ENCODE peak calls at places on chromosomes 3 and 15, in four cellular contexts. T is H1, C is GM12878, U is HepG2. Y is an unnamed sample.

GRCh38 chr3:167657684-167658225 is 4.0 kb upstream of the WDR49 start:
- DNase-seq in U (no peak), C (no peak), T (no peak), Y (no peak)

GRCh38 chr3:197752107-197752506 is 2.4 kb downstream of the FYTTD1 start:
- DNase-seq in U (no peak), T (no peak), C (no peak), Y (no peak)

GRCh38 chr3:128416578-128417150 is 50.0 kb downstream of the DNAJB8 start:
- DNase-seq in C (no peak), U (peak; percentile 78), T (no peak), Y (peak; percentile 36)

GRCh38 chr15:58921267-58921666 is 12.2 kb downstream of the SLTM start:
- DNase-seq in C (no peak), U (no peak), T (no peak), Y (no peak)

GRCh38 chr3:151075869-151076573 is 9.4 kb upstream of the MED12L start:
- DNase-seq in C (no peak), U (no peak), T (no peak), Y (no peak)

GRCh38 chr3:171343688-171344087 is 116.5 kb downstream of the TNIK start:
- DNase-seq in T (no peak), C (no peak), U (no peak), Y (no peak)

GRCh38 chr3:133445111-133445510 is 45.3 kb downstream of the BFSP2 start:
- DNase-seq in U (no peak), T (no peak), C (no peak), Y (no peak)

GRCh38 chr15:61715082-61715481 is 345.2 kb downstream of the VPS13C start:
- DNase-seq in U (no peak), C (no peak), T (no peak), Y (no peak)

GRCh38 chr15:29220852-29221251 is 48.8 kb downstream of the NSMCE3 start:
- DNase-seq in T (no peak), C (no peak), U (no peak), Y (no peak)

GRCh38 chr15:73389539-73389938 is 20.8 kb upstream of the HCN4 start:
- DNase-seq in U (no peak), C (no peak), T (no peak), Y (no peak)

GRCh38 chr15:68808770-68809169 is 11.9 kb downstream of the ANP32A start:
- DNase-seq in T (no peak), C (no peak), U (no peak), Y (no peak)

GRCh38 chr3:100761211-100761921 is 52.1 kb downstream of the TFG start:
- DNase-seq in T (no peak), C (no peak), U (peak; percentile 2), Y (peak; percentile 16)

GRCh38 chr15:64954395-64954794 is 35.3 kb downstream of the SPG21 start:
- DNase-seq in U (no peak), T (no peak), C (no peak), Y (no peak)

GRCh38 chr15:63374686-63375520 is 6.7 kb downstream of the CA12 start:
- DNase-seq in C (no peak), U (no peak), T (no peak), Y (no peak)

GRCh38 chr3:48268381-48268935 is 27.6 kb downstream of the ZNF589 start:
- DNase-seq in T (no peak), C (peak; percentile 16), U (no peak), Y (no peak)

GRCh38 chr3:100214574-100214964 is 46.2 kb upstream of the TBC1D23 start:
- DNase-seq in U (no peak), T (no peak), C (no peak), Y (no peak)

GRCh38 chr3:65146149-65146548 is 458.3 kb upstream of the ADAMTS9 start:
- DNase-seq in U (no peak), T (peak; percentile 53), C (no peak), Y (no peak)

GRCh38 chr3:175121225-175121624 is 262.1 kb downstream of the NAALADL2 start:
- DNase-seq in C (no peak), T (no peak), U (no peak), Y (no peak)

GRCh38 chr3:174614046-174614445 is 245.1 kb upstream of the NAALADL2 start:
- DNase-seq in C (no peak), T (no peak), U (no peak), Y (no peak)

GRCh38 chr15:99703603-99704443 is 29.4 kb downstream of the LYSMD4 start:
- DNase-seq in T (no peak), U (peak; percentile 62), C (no peak), Y (peak; percentile 69)

GRCh38 chr3:54936561-54936960 is 8.7 kb upstream of the LRTM1 start:
- DNase-seq in T (no peak), U (no peak), C (no peak), Y (no peak)

GRCh38 chr15:70799667-70800450 is 36.5 kb upstream of the UACA start:
- DNase-seq in U (peak; percentile 66), T (no peak), C (no peak), Y (no peak)

GRCh38 chr15:62853833-62854210 is 188.7 kb upstream of the TPM1 start:
- DNase-seq in C (no peak), U (peak; percentile 12), T (no peak), Y (no peak)

GRCh38 chr15:64931381-64931780 is 19.7 kb downstream of the ANKDD1A start:
- DNase-seq in C (no peak), T (no peak), U (no peak), Y (no peak)

GRCh38 chr3:167102071-167102470 is 278.0 kb downstream of the ZBBX start:
- DNase-seq in T (no peak), C (no peak), U (peak; percentile 3), Y (peak; percentile 14)

GRCh38 chr3:115270849-115271248 is 123.8 kb upstream of the ZBTB20 start:
- DNase-seq in U (no peak), T (no peak), C (no peak), Y (no peak)

GRCh38 chr3:136752046-136752326 is 192 bp downstream of the STAG1 start:
- DNase-seq in U (no peak), T (no peak), C (no peak), Y (peak; percentile 40)

GRCh38 chr3:186622651-186623310 is 9.9 kb downstream of the AHSG start:
- DNase-seq in C (no peak), T (no peak), U (no peak), Y (no peak)

GRCh38 chr15:62809106-62809967 is 233.2 kb upstream of the TPM1 start:
- DNase-seq in T (no peak), U (peak; percentile 23), C (no peak), Y (no peak)

GRCh38 chr3:17079933-17080332 is 195.2 kb downstream of the PLCL2 start:
- DNase-seq in T (no peak), C (no peak), U (no peak), Y (no peak)

GRCh38 chr3:50651875-50652529 is 22.7 kb upstream of the DOCK3 start:
- DNase-seq in T (no peak), C (no peak), U (no peak), Y (no peak)

GRCh38 chr3:138135833-138136194 is 3.6 kb upstream of the A4GNT start:
- DNase-seq in U (no peak), T (no peak), C (no peak), Y (no peak)

GRCh38 chr3:185824051-185824466 is 783 bp downstream of the IGF2BP2 start:
- DNase-seq in U (no peak), C (no peak), T (no peak), Y (no peak)

GRCh38 chr3:32045091-32045964 is 61.1 kb upstream of the GPD1L start:
- DNase-seq in U (peak; percentile 85), C (no peak), T (no peak), Y (peak; percentile 30)

GRCh38 chr15:57671636-57672035 is 34.9 kb upstream of the POLR2M start:
- DNase-seq in T (no peak), C (no peak), U (no peak), Y (no peak)

GRCh38 chr3:196117809-196118208 is 35.9 kb upstream of the TFRC start:
- DNase-seq in C (no peak), T (no peak), U (no peak), Y (no peak)

GRCh38 chr15:56148099-56148498 is 95.6 kb downstream of the RFX7 start:
- DNase-seq in T (no peak), C (no peak), U (no peak), Y (no peak)
- TF ChIP-seq SP1 in T (no peak), C (no peak), U (no peak), Y (no peak)

DNA sequence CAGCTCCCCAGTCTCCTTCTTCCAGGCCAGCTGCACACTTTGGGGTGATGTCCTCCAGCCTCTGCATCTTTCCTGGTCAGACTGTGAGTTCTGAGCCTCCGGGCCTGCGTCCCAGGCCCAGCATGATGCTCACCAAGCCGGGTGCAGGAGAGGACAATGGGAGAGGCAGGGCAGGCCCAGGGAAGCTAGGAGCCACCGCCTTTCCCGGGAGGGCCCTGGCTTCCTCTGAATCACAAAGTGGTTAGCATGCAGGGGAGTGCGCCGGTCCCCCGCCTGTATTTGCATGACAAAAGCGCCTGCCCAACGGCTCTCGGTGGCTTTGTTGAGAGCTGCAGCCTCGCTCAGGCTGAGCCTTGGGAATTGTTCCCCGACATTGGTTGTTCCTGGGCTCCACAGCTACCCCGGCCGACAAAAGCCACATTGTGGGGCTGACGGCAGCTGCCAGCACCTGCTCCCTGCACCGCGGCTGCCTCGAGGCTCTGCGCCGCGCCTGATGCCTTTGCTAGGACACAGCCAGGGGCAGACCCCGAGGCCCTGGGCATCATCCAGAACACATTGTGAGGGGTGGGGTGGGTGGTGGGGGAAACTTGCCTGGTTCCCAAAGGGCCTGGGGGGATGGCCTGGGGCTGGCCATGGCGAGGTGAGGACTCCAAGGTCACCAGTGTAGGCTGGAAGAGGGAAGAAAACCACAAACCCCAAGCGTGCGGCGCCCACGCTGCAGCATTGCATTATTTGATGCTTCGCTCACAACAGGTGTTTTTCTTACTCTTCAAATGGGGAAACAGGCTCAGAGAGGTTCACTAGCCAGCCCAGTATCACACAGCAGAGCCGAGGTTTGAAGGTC is 20.0 kb upstream of the KLF13 start:
- DNase-seq in C (no peak), U (no peak), T (peak; percentile 91), Y (no peak)
- TF ChIP-seq SUZ12 in C (no peak), U (no peak), T (no peak), Y (no peak)

DNA sequence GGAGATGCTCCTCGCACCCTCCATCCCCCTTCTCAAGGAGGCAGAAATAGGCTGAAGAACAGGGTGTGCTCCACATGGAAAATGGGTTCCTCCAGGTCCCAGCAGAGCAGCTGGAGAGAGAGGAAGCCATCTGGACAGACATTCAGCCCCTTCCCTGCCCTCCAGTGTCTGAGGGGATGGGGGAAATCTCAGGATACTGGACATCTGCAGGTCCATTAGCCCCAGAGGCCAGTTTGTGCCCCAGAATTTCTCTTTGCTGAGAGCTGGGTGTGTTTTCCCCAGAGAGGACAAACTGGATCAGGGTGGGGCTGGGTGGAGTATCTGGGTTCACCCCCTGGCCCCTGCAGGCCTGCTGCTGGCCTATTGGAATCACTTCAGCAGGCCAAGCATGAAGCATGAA is 4.7 kb downstream of the FAM3D start:
- DNase-seq in C (no peak), U (no peak), T (no peak), Y (no peak)
- TF ChIP-seq SP1 in C (no peak), U (no peak), T (no peak), Y (no peak)

DNA sequence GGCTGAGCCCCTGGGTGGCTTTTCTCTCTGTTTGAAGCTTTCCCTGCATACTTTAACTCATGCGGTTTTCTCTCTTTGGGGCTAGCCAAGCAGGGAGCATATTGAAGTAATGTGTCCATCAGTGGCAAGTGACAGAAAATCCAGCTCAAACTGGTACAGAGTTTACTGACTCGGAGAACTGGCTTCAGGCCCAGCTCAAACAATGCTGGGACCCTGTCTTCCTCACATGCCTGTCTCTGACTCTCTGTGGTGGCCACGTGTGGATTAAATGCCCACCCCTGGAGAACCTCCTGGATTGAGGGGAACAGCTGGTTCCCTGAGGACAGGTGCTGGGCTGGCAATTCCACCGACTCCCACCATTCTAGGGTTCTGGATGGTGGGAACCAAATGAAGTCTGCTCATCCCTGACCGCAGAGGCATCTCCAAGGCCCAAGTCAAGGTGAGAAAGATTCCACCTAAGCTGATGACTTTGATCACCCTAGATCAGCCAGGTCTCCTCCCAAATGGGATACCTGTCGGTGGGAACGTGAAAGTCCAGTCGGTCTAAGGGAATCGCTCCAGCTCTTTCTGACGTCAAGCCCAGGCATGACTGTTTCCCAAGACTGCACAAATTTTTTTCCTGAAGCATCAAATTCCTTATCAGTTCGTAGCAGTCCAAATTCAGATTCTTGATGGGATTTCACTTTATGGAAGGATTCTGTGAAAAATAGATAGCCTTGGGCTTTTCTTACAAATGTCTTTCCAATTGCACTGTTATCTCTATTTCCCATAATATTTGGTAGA is 16.3 kb upstream of the HDAC11 start:
- DNase-seq in U (no peak), C (no peak), T (no peak), Y (no peak)
- TF ChIP-seq SUZ12 in U (no peak), C (no peak), T (no peak), Y (no peak)

Y was measured in HEK293T.